ENCODE peak calls at places on chromosomes 3 and 15, in eight cellular contexts. M is cardiac muscle cell, G is spleen, B is mesenchymal stem cell, C is GM23248, K is uterus, D is mucosa of descending colon, F is right cardiac atrium. T is an unnamed sample.
A peak's percentile ranks its signal among the peaks of the same experiment; 100 is the strongest.

GRCh38 chr3:88093266-88093665 is 34.2 kb downstream of the ZNF654 start:
- DNase-seq in K (no peak), F (no peak), M (no peak), B (no peak), D (no peak), G (no peak), C (no peak), T (no peak)

GRCh38 chr3:27354161-27354560 is 15.0 kb downstream of the NEK10 start:
- DNase-seq in C (no peak), G (no peak), F (no peak), K (no peak), M (no peak), D (no peak), B (peak; percentile 26), T (no peak)

GRCh38 chr3:30342319-30343060 is 263.9 kb upstream of the TGFBR2 start:
- DNase-seq in C (peak; percentile 95), D (no peak), F (no peak), B (peak; percentile 90), G (no peak), K (peak; percentile 75), M (no peak), T (no peak)

GRCh38 chr15:20348291-20348899 is 193.2 kb downstream of the GOLGA6L6 start:
- DNase-seq in M (no peak), B (no peak), G (no peak), K (no peak), D (no peak), F (no peak), C (no peak), T (no peak)

GRCh38 chr3:22269827-22270226 is 518.8 kb upstream of the ZNF385D start:
- DNase-seq in K (no peak), F (no peak), D (no peak), C (peak; percentile 53), M (peak; percentile 37), G (no peak), B (peak; percentile 42), T (no peak)

GRCh38 chr15:37594431-37594830 is 340.0 kb upstream of the TMCO5A start:
- DNase-seq in C (no peak), F (no peak), B (no peak), G (no peak), K (no peak), M (no peak), D (no peak), T (no peak)

GRCh38 chr3:50302095-50303037 is 1.0 kb downstream of the HYAL1 start:
- DNase-seq in M (no peak), C (no peak), K (no peak), F (peak; percentile 66), G (peak; percentile 79), D (peak; percentile 57), B (no peak), T (no peak)

GRCh38 chr3:26308454-26308853 is 314.1 kb upstream of the LRRC3B start:
- DNase-seq in K (no peak), C (no peak), B (no peak), M (no peak), D (no peak), G (no peak), F (no peak), T (no peak)

GRCh38 chr3:42216820-42217416 is 49.1 kb downstream of the CCK start:
- DNase-seq in K (no peak), D (no peak), M (no peak), C (peak; percentile 85), G (no peak), F (no peak), B (peak; percentile 67), T (no peak)

GRCh38 chr3:8488877-8489865 is 12.5 kb upstream of the LMCD1 start:
- DNase-seq in F (no peak), K (peak; percentile 50), D (no peak), M (no peak), G (no peak), B (no peak), C (no peak), T (no peak)

GRCh38 chr15:83446904-83447708 is at the start of gene SH3GL3:
- DNase-seq in C (peak; percentile 93), G (peak; percentile 81), D (peak; percentile 66), B (peak; percentile 86), M (peak; percentile 93), F (peak; percentile 93), K (peak; percentile 65), T (peak; percentile 48)

GRCh38 chr3:39193391-39193790 is 996 bp upstream of the XIRP1 start:
- DNase-seq in F (no peak), D (no peak), M (no peak), B (peak; percentile 26), K (no peak), G (no peak), C (peak; percentile 26), T (no peak)

GRCh38 chr15:100241572-100242479 is 99.9 kb downstream of the ADAMTS17 start:
- DNase-seq in B (peak; percentile 7), C (peak; percentile 23), F (no peak), G (no peak), M (no peak), D (no peak), K (no peak), T (no peak)

GRCh38 chr3:170532573-170532972 is 53.3 kb downstream of the SLC7A14 start:
- DNase-seq in C (no peak), M (no peak), D (no peak), F (no peak), G (no peak), K (no peak), B (no peak), T (no peak)

GRCh38 chr3:128969993-128970740 is 23.7 kb downstream of the CFAP92 start:
- DNase-seq in C (peak; percentile 70), K (peak; percentile 42), B (peak; percentile 54), F (peak; percentile 67), M (peak; percentile 62), G (peak; percentile 85), D (no peak), T (no peak)

GRCh38 chr3:184240384-184241140 is 8.2 kb downstream of the ALG3 start:
- DNase-seq in G (peak; percentile 54), M (peak; percentile 71), F (no peak), C (peak; percentile 58), B (peak; percentile 36), D (peak; percentile 4), K (no peak), T (no peak)

GRCh38 chr15:62902821-62903220 is 139.7 kb upstream of the TPM1 start:
- DNase-seq in G (no peak), B (no peak), K (no peak), M (no peak), C (no peak), D (no peak), F (no peak), T (no peak)

GRCh38 chr15:77057072-77057471 is 13.8 kb downstream of the TSPAN3 start:
- DNase-seq in K (no peak), C (no peak), F (no peak), D (no peak), M (no peak), G (no peak), B (no peak), T (no peak)

GRCh38 chr15:43370310-43370974 is 401 bp downstream of the ZSCAN29 start:
- DNase-seq in M (peak; percentile 69), K (peak; percentile 20), G (no peak), B (peak; percentile 72), D (no peak), F (peak; percentile 42), C (peak; percentile 65), T (no peak)

GRCh38 chr3:148727242-148727641 is 29.5 kb downstream of the AGTR1 start:
- DNase-seq in G (no peak), K (no peak), D (no peak), M (peak; percentile 23), C (peak; percentile 52), F (no peak), B (peak; percentile 26), T (peak; percentile 39)

GRCh38 chr3:19757773-19758172 is 176.2 kb downstream of the EFHB start:
- DNase-seq in F (no peak), B (no peak), G (no peak), M (no peak), C (no peak), K (no peak), D (no peak), T (no peak)

GRCh38 chr3:10964537-10965167 is 27.9 kb upstream of the SLC6A1 start:
- DNase-seq in F (no peak), C (peak; percentile 18), G (no peak), B (no peak), K (no peak), D (no peak), M (peak; percentile 84), T (no peak)

GRCh38 chr3:11581237-11582122 is 62.2 kb downstream of the VGLL4 start:
- DNase-seq in G (no peak), K (peak; percentile 24), D (no peak), F (no peak), C (peak; percentile 16), B (no peak), M (no peak), T (no peak)

GRCh38 chr15:74779162-74779648 is 2.7 kb upstream of the CSK start:
- DNase-seq in M (no peak), F (peak; percentile 16), D (no peak), B (no peak), K (no peak), C (no peak), G (no peak), T (no peak)

GRCh38 chr15:74781673-74782595 is at the start of gene CSK:
- DNase-seq in B (peak; percentile 50), C (peak; percentile 89), G (peak; percentile 96), D (peak; percentile 86), F (peak; percentile 94), K (no peak), M (peak; percentile 84), T (no peak)

GRCh38 chr15:74780523-74780982 is 1.3 kb upstream of the CSK start:
- DNase-seq in G (peak; percentile 81), C (no peak), M (no peak), D (peak; percentile 47), B (no peak), F (peak; percentile 25), K (no peak), T (no peak)

GRCh38 chr15:74782596-74783071 is 754 bp downstream of the CSK start:
- DNase-seq in K (no peak), F (no peak), G (peak; percentile 88), D (peak; percentile 81), B (peak; percentile 29), M (peak; percentile 24), C (peak; percentile 40), T (no peak)

GRCh38 chr15:74780983-74781672 is 752 bp upstream of the CSK start:
- DNase-seq in F (peak; percentile 68), M (peak; percentile 69), B (peak; percentile 86), C (peak; percentile 51), D (peak; percentile 72), K (no peak), G (peak; percentile 87), T (no peak)
- H3K4me1 ChIP-seq in F (peaks cover 19% of the 10 kb centered on the region), M (peaks cover 47% of the 10 kb centered on the region), B (peaks cover 55% of the 10 kb centered on the region), C (peaks cover 19% of the 10 kb centered on the region), D (peaks cover 57% of the 10 kb centered on the region), K (peaks cover 3% of the 10 kb centered on the region), G (peaks cover 75% of the 10 kb centered on the region), T (peaks cover 3% of the 10 kb centered on the region)

GRCh38 chr3:123536153-123536895 is 48.5 kb downstream of the HACD2 start:
- DNase-seq in G (no peak), C (peak; percentile 11), B (no peak), D (no peak), K (no peak), F (no peak), M (no peak), T (no peak)
- H3K4me3 ChIP-seq in G (no peak overlapping the region), C (no peak overlapping the region), B (no peak overlapping the region), D (no peak overlapping the region), K (no peak overlapping the region), F (no peak overlapping the region), M (no peak overlapping the region), T (no peak overlapping the region)

GRCh38 chr15:68787609-68788264 is 33.0 kb downstream of the ANP32A start:
- DNase-seq in F (no peak), C (no peak), M (no peak), B (no peak), D (no peak), G (no peak), K (no peak), T (no peak)
- H3K9me3 ChIP-seq in F (no peaks in the 10 kb centered on the region), C (no peaks in the 10 kb centered on the region), M (no peaks in the 10 kb centered on the region), B (no peaks in the 10 kb centered on the region), D (no peaks in the 10 kb centered on the region), G (no peaks in the 10 kb centered on the region), K (no peaks in the 10 kb centered on the region), T (no peaks in the 10 kb centered on the region)

GRCh38 chr15:71708052-71708432 is 102.3 kb upstream of the NR2E3 start:
- DNase-seq in D (no peak), G (no peak), M (no peak), B (peak; percentile 32), C (peak; percentile 33), K (peak; percentile 86), F (no peak), T (no peak)
- H3K4me1 ChIP-seq in D (peaks cover 17% of the 10 kb centered on the region), G (peaks cover 13% of the 10 kb centered on the region), M (no peaks in the 10 kb centered on the region), B (peaks cover 7% of the 10 kb centered on the region), C (peaks cover 53% of the 10 kb centered on the region), K (peaks cover 31% of the 10 kb centered on the region), F (peaks cover 15% of the 10 kb centered on the region), T (peaks cover 2% of the 10 kb centered on the region)